ENCODE peak calls at places on chromosomes 12 and 14, in eight cellular contexts. S is LoVo; B is NCI-H774; P is stimulated activated CD4-positive, alpha-beta T cell treated with anti-CD3 and anti-CD28 coated beads, Interleukin-1b, Interleukin-23, amount 100 ng/mL, for 4 hours; F is kidney; G is foreskin fibroblast; X is NCI-H2107; L is activated T-cell treated with anti-CD3 and anti-CD28 coated beads, Interleukin-2, amount 50 U/mL, for 1 hour. Z is an unnamed sample.

GRCh38 chr12:113897406-113897805 is 68.7 kb downstream of the RBM19 start:
- DNase-seq in S (no peak), B (no peak), P (no peak), F (no peak), G (no peak), X (no peak), L (no peak), Z (no peak)

GRCh38 chr12:82910246-82910893 is 223.7 kb downstream of the TMTC2 start:
- DNase-seq in S (no peak), B (no peak), P (no peak), F (no peak), G (no peak), X (no peak), L (no peak), Z (no peak)

GRCh38 chr14:54435500-54435981 is 5.6 kb downstream of the CNIH1 start:
- DNase-seq in S (no peak), B (no peak), P (no peak), F (no peak), G (no peak), X (no peak), L (no peak), Z (peak; percentile 81)

GRCh38 chr12:110251381-110251780 is 29.7 kb upstream of the ATP2A2 start:
- DNase-seq in S (no peak), B (no peak), P (no peak), F (no peak), G (no peak), X (no peak), L (no peak), Z (no peak)

GRCh38 chr14:104181761-104182530 is 43.6 kb downstream of the KIF26A start:
- DNase-seq in S (no peak), B (no peak), P (no peak), F (no peak), G (no peak), X (no peak), L (no peak), Z (no peak)

GRCh38 chr14:95106966-95107365 is 50.4 kb downstream of the DICER1 start:
- DNase-seq in S (no peak), B (no peak), P (no peak), F (no peak), G (peak; percentile 21), X (no peak), L (no peak), Z (peak; percentile 77)

GRCh38 chr12:121822393-121823100 is 18.7 kb downstream of the SETD1B start:
- DNase-seq in S (no peak), B (no peak), P (no peak), F (peak; percentile 72), G (no peak), X (no peak), L (no peak), Z (no peak)

GRCh38 chr12:113988976-113989375 is 22.9 kb upstream of the RBM19 start:
- DNase-seq in S (no peak), B (no peak), P (no peak), F (no peak), G (no peak), X (no peak), L (no peak), Z (no peak)

GRCh38 chr12:7907009-7907408 is 29.0 kb downstream of the SLC2A3 start:
- DNase-seq in S (peak; percentile 87), B (no peak), P (no peak), F (no peak), G (peak; percentile 35), X (no peak), L (no peak), Z (peak; percentile 52)

GRCh38 chr12:124289634-124290600 is 5.0 kb upstream of the RFLNA start:
- DNase-seq in S (no peak), B (no peak), P (no peak), F (no peak), G (peak; percentile 59), X (no peak), L (no peak), Z (peak; percentile 85)

GRCh38 chr12:107179883-107180282 is 86.5 kb upstream of the CRY1 start:
- DNase-seq in S (no peak), B (no peak), P (no peak), F (no peak), G (no peak), X (no peak), L (no peak), Z (peak; percentile 14)

GRCh38 chr12:77521458-77522115 is 309.1 kb upstream of the NAV3 start:
- DNase-seq in S (no peak), B (no peak), P (no peak), F (no peak), G (peak; percentile 58), X (no peak), L (no peak), Z (peak; percentile 43)

GRCh38 chr12:51379571-51379970 is 11.6 kb downstream of the GALNT6 start:
- DNase-seq in S (no peak), B (no peak), P (no peak), F (peak; percentile 57), G (no peak), X (no peak), L (no peak), Z (no peak)

GRCh38 chr14:90574640-90575131 is 177.9 kb downstream of the CALM1 start:
- DNase-seq in S (no peak), B (peak; percentile 56), P (no peak), F (no peak), G (no peak), X (peak; percentile 73), L (no peak), Z (no peak)

GRCh38 chr12:49352351-49352750 is 5.7 kb downstream of the DNAJC22 start:
- DNase-seq in S (no peak), B (no peak), P (no peak), F (no peak), G (no peak), X (no peak), L (no peak), Z (no peak)

GRCh38 chr14:52313493-52313881 is 625 bp upstream of the PTGER2 start:
- DNase-seq in S (no peak), B (no peak), P (no peak), F (no peak), G (no peak), X (no peak), L (no peak), Z (peak; percentile 52)